ENCODE peak calls at places on chromosomes 12 and 14, in seven cellular contexts. One of them, this sample, is unnamed.

GRCh38 chr12:106096376-106096775 is 42.4 kb downstream of the NUAK1 start:
- DNase-seq in GM10248: no peak
- DNase-seq in AG04449: no peak
- DNase-seq in sigmoid colon: peak
- DNase-seq in fibroblast of villous mesenchyme: peak
- DNase-seq in endothelial cell: no peak
- DNase-seq in AG09319: no peak
- DNase-seq in this sample: no peak

GRCh38 chr12:129870796-129871195 is 33.0 kb downstream of the TMEM132D start:
- DNase-seq in endothelial cell: no peak
- DNase-seq in AG09319: no peak
- DNase-seq in AG04449: no peak
- DNase-seq in GM10248: no peak
- DNase-seq in fibroblast of villous mesenchyme: no peak
- DNase-seq in sigmoid colon: no peak
- DNase-seq in this sample: no peak

GRCh38 chr14:65850429-65851145 is 438.1 kb downstream of the FUT8 start:
- DNase-seq in GM10248: no peak
- DNase-seq in fibroblast of villous mesenchyme: no peak
- DNase-seq in AG09319: no peak
- DNase-seq in endothelial cell: no peak
- DNase-seq in AG04449: no peak
- DNase-seq in sigmoid colon: no peak
- DNase-seq in this sample: no peak

GRCh38 chr12:106522708-106523107 is 60.1 kb upstream of the RFX4 start:
- DNase-seq in GM10248: no peak
- DNase-seq in sigmoid colon: no peak
- DNase-seq in endothelial cell: no peak
- DNase-seq in AG09319: no peak
- DNase-seq in fibroblast of villous mesenchyme: no peak
- DNase-seq in AG04449: no peak
- DNase-seq in this sample: peak

GRCh38 chr12:14885718-14886201 is at the start of gene MGP:
- DNase-seq in sigmoid colon: peak
- DNase-seq in AG04449: no peak
- DNase-seq in GM10248: no peak
- DNase-seq in endothelial cell: no peak
- DNase-seq in AG09319: peak
- DNase-seq in fibroblast of villous mesenchyme: peak
- DNase-seq in this sample: no peak

GRCh38 chr12:11812558-11813421 is 163.3 kb downstream of the ETV6 start:
- DNase-seq in GM10248: peak
- DNase-seq in sigmoid colon: no peak
- DNase-seq in fibroblast of villous mesenchyme: peak
- DNase-seq in AG04449: no peak
- DNase-seq in endothelial cell: peak
- DNase-seq in AG09319: no peak
- DNase-seq in this sample: no peak

GRCh38 chr14:24353551-24354529 is 14.0 kb upstream of the RIPK3 start:
- DNase-seq in endothelial cell: no peak
- DNase-seq in AG09319: no peak
- DNase-seq in GM10248: no peak
- DNase-seq in sigmoid colon: no peak
- DNase-seq in AG04449: no peak
- DNase-seq in fibroblast of villous mesenchyme: peak
- DNase-seq in this sample: no peak

GRCh38 chr12:12088147-12088546 is 17.4 kb downstream of the BCL2L14 start:
- DNase-seq in AG04449: no peak
- DNase-seq in fibroblast of villous mesenchyme: no peak
- DNase-seq in endothelial cell: no peak
- DNase-seq in GM10248: no peak
- DNase-seq in AG09319: no peak
- DNase-seq in sigmoid colon: no peak
- DNase-seq in this sample: no peak

GRCh38 chr14:34003691-34004090 is 52.8 kb upstream of the EGLN3 start:
- DNase-seq in endothelial cell: no peak
- DNase-seq in AG04449: no peak
- DNase-seq in GM10248: no peak
- DNase-seq in AG09319: no peak
- DNase-seq in sigmoid colon: no peak
- DNase-seq in fibroblast of villous mesenchyme: no peak
- DNase-seq in this sample: no peak

GRCh38 chr14:65938738-65939137 is 526.2 kb downstream of the FUT8 start:
- DNase-seq in GM10248: no peak
- DNase-seq in AG09319: no peak
- DNase-seq in AG04449: no peak
- DNase-seq in endothelial cell: no peak
- DNase-seq in fibroblast of villous mesenchyme: no peak
- DNase-seq in sigmoid colon: no peak
- DNase-seq in this sample: no peak

GRCh38 chr12:9700606-9700956 is 31.1 kb downstream of the CLEC2D start:
- DNase-seq in AG09319: no peak
- DNase-seq in sigmoid colon: no peak
- DNase-seq in fibroblast of villous mesenchyme: no peak
- DNase-seq in endothelial cell: no peak
- DNase-seq in AG04449: no peak
- DNase-seq in GM10248: no peak
- DNase-seq in this sample: no peak

GRCh38 chr12:121579981-121580868 is 598 bp downstream of the KDM2B start:
- DNase-seq in GM10248: peak
- DNase-seq in AG09319: no peak
- DNase-seq in sigmoid colon: peak
- DNase-seq in endothelial cell: peak
- DNase-seq in fibroblast of villous mesenchyme: peak
- DNase-seq in AG04449: no peak
- DNase-seq in this sample: peak

GRCh38 chr12:130775953-130776856 is 60.1 kb upstream of the RIMBP2 start:
- DNase-seq in sigmoid colon: no peak
- DNase-seq in endothelial cell: peak
- DNase-seq in fibroblast of villous mesenchyme: peak
- DNase-seq in AG04449: peak
- DNase-seq in AG09319: peak
- DNase-seq in GM10248: no peak
- DNase-seq in this sample: peak

GRCh38 chr14:32197919-32198318 is 3.9 kb upstream of the RNU6-7 start:
- DNase-seq in GM10248: no peak
- DNase-seq in endothelial cell: no peak
- DNase-seq in fibroblast of villous mesenchyme: no peak
- DNase-seq in sigmoid colon: no peak
- DNase-seq in AG09319: no peak
- DNase-seq in AG04449: no peak
- DNase-seq in this sample: no peak

GRCh38 chr12:90987520-90987919 is 17.3 kb downstream of the EPYC start:
- DNase-seq in fibroblast of villous mesenchyme: no peak
- DNase-seq in AG04449: no peak
- DNase-seq in endothelial cell: no peak
- DNase-seq in GM10248: no peak
- DNase-seq in AG09319: no peak
- DNase-seq in sigmoid colon: no peak
- DNase-seq in this sample: no peak
- TF ChIP-seq CTCF in fibroblast of villous mesenchyme: peak
- TF ChIP-seq CTCF in AG04449: no peak
- TF ChIP-seq CTCF in endothelial cell: peak
- TF ChIP-seq CTCF in GM10248: no peak
- TF ChIP-seq CTCF in AG09319: no peak
- TF ChIP-seq CTCF in sigmoid colon: no peak
- TF ChIP-seq CTCF in this sample: no peak

GRCh38 chr12:2820432-2820831 is 8.0 kb downstream of the ITFG2 start:
- DNase-seq in AG09319: no peak
- DNase-seq in GM10248: no peak
- DNase-seq in endothelial cell: no peak
- DNase-seq in AG04449: no peak
- DNase-seq in sigmoid colon: no peak
- DNase-seq in fibroblast of villous mesenchyme: no peak
- DNase-seq in this sample: no peak
- TF ChIP-seq CTCF in AG09319: no peak
- TF ChIP-seq CTCF in GM10248: no peak
- TF ChIP-seq CTCF in endothelial cell: no peak
- TF ChIP-seq CTCF in AG04449: no peak
- TF ChIP-seq CTCF in sigmoid colon: no peak
- TF ChIP-seq CTCF in fibroblast of villous mesenchyme: no peak
- TF ChIP-seq CTCF in this sample: no peak

GRCh38 chr12:112527082-112527481 is 108.3 kb downstream of the PTPN11 start:
- DNase-seq in fibroblast of villous mesenchyme: no peak
- DNase-seq in sigmoid colon: no peak
- DNase-seq in GM10248: no peak
- DNase-seq in endothelial cell: no peak
- DNase-seq in AG04449: no peak
- DNase-seq in AG09319: no peak
- DNase-seq in this sample: no peak

GRCh38 chr12:112525426-112525809 is 106.7 kb downstream of the PTPN11 start:
- DNase-seq in endothelial cell: no peak
- DNase-seq in sigmoid colon: no peak
- DNase-seq in GM10248: no peak
- DNase-seq in AG09319: no peak
- DNase-seq in fibroblast of villous mesenchyme: no peak
- DNase-seq in AG04449: no peak
- DNase-seq in this sample: no peak

GRCh38 chr12:112524269-112524668 is 105.5 kb downstream of the PTPN11 start:
- DNase-seq in sigmoid colon: no peak
- DNase-seq in endothelial cell: no peak
- DNase-seq in AG04449: no peak
- DNase-seq in GM10248: no peak
- DNase-seq in fibroblast of villous mesenchyme: no peak
- DNase-seq in AG09319: no peak
- DNase-seq in this sample: no peak

GRCh38 chr12:112523856-112524255 is 105.1 kb downstream of the PTPN11 start:
- DNase-seq in AG09319: no peak
- DNase-seq in fibroblast of villous mesenchyme: no peak
- DNase-seq in sigmoid colon: no peak
- DNase-seq in GM10248: no peak
- DNase-seq in endothelial cell: no peak
- DNase-seq in AG04449: no peak
- DNase-seq in this sample: no peak

GRCh38 chr12:112524676-112525425 is 106.1 kb downstream of the PTPN11 start:
- DNase-seq in AG04449: no peak
- DNase-seq in GM10248: no peak
- DNase-seq in endothelial cell: no peak
- DNase-seq in AG09319: no peak
- DNase-seq in sigmoid colon: no peak
- DNase-seq in fibroblast of villous mesenchyme: no peak
- DNase-seq in this sample: peak
- TF ChIP-seq CTCF in AG04449: no peak
- TF ChIP-seq CTCF in GM10248: no peak
- TF ChIP-seq CTCF in endothelial cell: peak
- TF ChIP-seq CTCF in AG09319: no peak
- TF ChIP-seq CTCF in sigmoid colon: no peak
- TF ChIP-seq CTCF in fibroblast of villous mesenchyme: no peak
- TF ChIP-seq CTCF in this sample: no peak

DNA sequence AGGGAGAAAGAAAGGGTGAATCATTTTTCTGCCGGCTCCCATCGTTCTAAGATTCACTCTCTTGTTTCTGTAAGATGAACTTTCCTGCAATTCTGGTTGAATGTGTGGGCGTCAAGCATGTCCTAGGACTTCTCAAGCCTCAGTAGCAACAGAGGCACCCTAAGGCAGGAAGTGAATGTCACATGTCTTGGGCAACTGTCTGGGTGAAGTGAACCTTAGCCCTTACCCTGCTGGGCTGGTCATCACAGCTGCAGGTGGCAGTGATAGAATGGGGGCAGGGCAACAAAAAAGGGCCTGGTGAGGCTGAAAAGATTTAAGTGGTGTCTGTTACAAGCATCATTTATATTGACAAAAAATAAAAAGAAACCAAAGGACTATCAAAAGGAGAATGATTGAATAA is 45.9 kb upstream of the CAND1 start:
- DNase-seq in GM10248: no peak
- DNase-seq in sigmoid colon: no peak
- DNase-seq in AG09319: no peak
- DNase-seq in AG04449: no peak
- DNase-seq in endothelial cell: no peak
- DNase-seq in fibroblast of villous mesenchyme: no peak
- DNase-seq in this sample: no peak
- TF ChIP-seq CTCF in GM10248: no peak
- TF ChIP-seq CTCF in sigmoid colon: no peak
- TF ChIP-seq CTCF in AG09319: no peak
- TF ChIP-seq CTCF in AG04449: no peak
- TF ChIP-seq CTCF in endothelial cell: no peak
- TF ChIP-seq CTCF in fibroblast of villous mesenchyme: no peak
- TF ChIP-seq CTCF in this sample: no peak

DNA sequence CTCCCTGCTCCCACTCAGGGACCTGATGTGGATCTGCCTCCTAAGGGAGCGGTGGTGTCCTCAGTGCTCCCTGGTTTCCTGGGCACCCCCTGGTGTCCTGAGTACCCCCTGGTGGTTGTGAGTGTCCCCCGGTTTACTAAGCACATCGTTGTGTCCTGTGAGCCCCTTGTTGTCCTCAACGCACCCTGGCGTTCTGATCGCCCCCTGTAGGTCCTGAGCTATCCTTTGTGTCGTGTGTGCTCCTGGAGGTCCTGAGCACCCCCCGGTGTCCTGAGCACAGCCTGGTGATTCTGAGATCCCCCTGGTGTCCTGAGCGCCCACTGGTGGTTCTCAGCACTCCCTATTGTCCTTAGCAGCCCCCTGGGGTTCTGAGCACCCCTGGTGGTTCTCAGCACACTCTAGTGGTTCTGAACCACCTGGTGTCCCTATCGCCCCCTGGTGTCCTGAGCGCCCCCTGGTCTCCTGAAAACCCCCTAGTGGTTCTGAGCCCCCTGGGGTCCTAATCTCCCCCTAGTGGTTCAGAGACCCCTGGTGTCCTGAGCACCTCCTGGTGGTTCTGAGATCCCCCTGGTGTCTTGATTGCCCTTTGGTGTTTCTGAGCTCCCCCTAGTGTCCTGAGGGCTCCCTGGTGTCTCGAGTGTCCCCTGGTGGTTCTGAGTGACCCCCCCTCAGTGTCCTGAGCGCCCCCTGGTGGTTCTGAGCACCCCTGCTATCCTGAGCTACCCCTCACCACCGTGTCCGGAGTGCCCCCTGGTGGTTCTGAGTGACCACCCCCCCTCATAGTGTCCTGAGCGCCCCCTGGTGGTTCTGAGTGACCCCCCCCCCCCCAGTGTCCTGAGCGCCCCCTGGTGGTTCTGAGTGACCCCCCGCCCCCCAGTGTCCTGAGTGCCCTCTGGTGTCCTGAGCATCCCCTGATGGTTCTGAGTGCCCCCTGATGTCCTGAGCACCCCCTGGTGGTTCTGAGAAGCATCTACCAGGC is 615.1 kb downstream of the TMEM121 start:
- DNase-seq in GM10248: peak
- DNase-seq in endothelial cell: no peak
- DNase-seq in AG09319: no peak
- DNase-seq in AG04449: no peak
- DNase-seq in fibroblast of villous mesenchyme: no peak
- DNase-seq in sigmoid colon: no peak
- DNase-seq in this sample: no peak
- TF ChIP-seq CTCF in GM10248: peak
- TF ChIP-seq CTCF in endothelial cell: no peak
- TF ChIP-seq CTCF in AG09319: no peak
- TF ChIP-seq CTCF in AG04449: no peak
- TF ChIP-seq CTCF in fibroblast of villous mesenchyme: no peak
- TF ChIP-seq CTCF in sigmoid colon: no peak
- TF ChIP-seq CTCF in this sample: no peak

GRCh38 chr12:96989916-96990315 is 82.9 kb downstream of the NEDD1 start:
- DNase-seq in AG04449: no peak
- DNase-seq in fibroblast of villous mesenchyme: no peak
- DNase-seq in AG09319: no peak
- DNase-seq in endothelial cell: peak
- DNase-seq in sigmoid colon: no peak
- DNase-seq in GM10248: no peak
- DNase-seq in this sample: peak
- TF ChIP-seq CTCF in AG04449: no peak
- TF ChIP-seq CTCF in fibroblast of villous mesenchyme: peak
- TF ChIP-seq CTCF in AG09319: no peak
- TF ChIP-seq CTCF in endothelial cell: peak
- TF ChIP-seq CTCF in sigmoid colon: no peak
- TF ChIP-seq CTCF in GM10248: peak
- TF ChIP-seq CTCF in this sample: peak

This sample was measured in A549.